ENCODE peak calls at places on chromosomes 5 and 9, in eight cellular contexts. M is activated T-helper 1 cell treated with anti-CD3 and anti-CD28 coated beads, Interleukin-2, amount 50 U/mL, for 16 hours; X is NAMALWA; B is mucosa of descending colon; V is stimulated activated CD8-positive, alpha-beta memory T cell treated with anti-CD3 and anti-CD28 coated beads, Interleukin-15, amount 100 ng/mL, for 4 hours; J is stimulated activated CD4-positive, alpha-beta T cell treated with anti-CD3 and anti-CD28 coated beads, TNF-alpha, amount 100 ng/mL, for 1 hour; Q is RPMI7951; K is ACHN. R is an unnamed sample.

GRCh38 chr5:40217509-40217908 is 462.2 kb upstream of the PTGER4 start:
- DNase-seq in Q (no peak), M (no peak), V (no peak), K (no peak), J (no peak), B (no peak), X (no peak), R (no peak)

GRCh38 chr9:84000186-84000585 is 19.6 kb downstream of the RMI1 start:
- DNase-seq in K (no peak), J (no peak), V (no peak), M (no peak), B (no peak), X (no peak), Q (no peak), R (no peak)

GRCh38 chr9:112445196-112445595 is 41.4 kb upstream of the KIAA1958 start:
- DNase-seq in M (no peak), K (no peak), Q (no peak), V (no peak), X (no peak), J (no peak), B (no peak), R (no peak)

GRCh38 chr5:116669261-116670049 is 94.8 kb upstream of the SEMA6A start:
- DNase-seq in K (no peak), X (no peak), Q (no peak), B (no peak), V (no peak), M (no peak), J (no peak), R (no peak)

GRCh38 chr9:138040446-138041430 is 163.2 kb downstream of the CACNA1B start:
- DNase-seq in X (no peak), Q (no peak), B (no peak), K (no peak), M (no peak), V (no peak), J (no peak), R (no peak)

GRCh38 chr9:94916956-94917355 is 190.5 kb downstream of the AOPEP start:
- DNase-seq in Q (no peak), B (no peak), K (no peak), V (no peak), M (no peak), X (no peak), J (no peak), R (no peak)

GRCh38 chr5:33690736-33691135 is 201.1 kb downstream of the ADAMTS12 start:
- DNase-seq in X (no peak), M (no peak), J (no peak), B (no peak), Q (peak), V (no peak), K (no peak), R (peak)

GRCh38 chr5:157602505-157602904 is 26.9 kb upstream of the ADAM19 start:
- DNase-seq in K (no peak), J (peak), M (no peak), B (no peak), Q (peak), X (peak), V (no peak), R (peak)

GRCh38 chr9:92969516-92970466 is 22.5 kb downstream of the FGD3 start:
- DNase-seq in V (no peak), K (no peak), J (no peak), B (no peak), Q (no peak), M (no peak), X (no peak), R (no peak)

GRCh38 chr9:1267581-1267980 is 217.4 kb downstream of the DMRT2 start:
- DNase-seq in V (no peak), K (no peak), X (no peak), B (no peak), M (no peak), J (no peak), Q (no peak), R (no peak)

GRCh38 chr5:37703841-37704241 is 136.0 kb downstream of the GDNF start:
- DNase-seq in M (no peak), J (no peak), V (no peak), B (no peak), K (no peak), Q (no peak), X (no peak), R (no peak)

GRCh38 chr5:72290356-72291133 is 29.5 kb downstream of the MRPS27 start:
- DNase-seq in X (peak), M (no peak), J (no peak), Q (no peak), K (no peak), V (no peak), B (no peak), R (no peak)

GRCh38 chr5:35246928-35247644 is 16.8 kb upstream of the PRLR start:
- DNase-seq in Q (peak), M (no peak), X (no peak), J (no peak), K (no peak), B (peak), V (no peak), R (peak)

GRCh38 chr9:114697951-114698351 is 16.0 kb upstream of the TEX48 start:
- DNase-seq in M (no peak), K (no peak), Q (no peak), B (no peak), J (no peak), V (no peak), X (no peak), R (no peak)

GRCh38 chr9:117644607-117645244 is 59.5 kb upstream of the TLR4 start:
- DNase-seq in B (peak), J (no peak), Q (peak), X (peak), V (peak), M (peak), K (peak), R (peak)

GRCh38 chr5:66113160-66113559 is 30.9 kb upstream of the SREK1 start:
- DNase-seq in X (no peak), Q (peak), B (no peak), V (no peak), M (no peak), K (peak), J (no peak), R (peak)

GRCh38 chr5:143086851-143087637 is 316.4 kb downstream of the NR3C1 start:
- DNase-seq in V (no peak), K (no peak), J (no peak), B (no peak), Q (peak), M (no peak), X (no peak), R (peak)

GRCh38 chr5:72133212-72133990 is 26.1 kb downstream of the MAP1B start:
- DNase-seq in X (no peak), Q (peak), B (no peak), M (no peak), K (peak), J (no peak), V (no peak), R (peak)

GRCh38 chr5:178111925-178112324 is 1.4 kb upstream of the N4BP3 start:
- DNase-seq in J (no peak), B (no peak), X (peak), K (no peak), V (no peak), Q (no peak), M (no peak), R (no peak)

GRCh38 chr5:159324986-159325385 is 5.3 kb downstream of the IL12B start:
- DNase-seq in B (no peak), V (no peak), M (no peak), X (no peak), K (peak), Q (peak), J (no peak), R (peak)

GRCh38 chr9:618478-618877 is 223.0 kb upstream of the DMRT1 start:
- DNase-seq in V (no peak), B (no peak), J (no peak), M (no peak), Q (no peak), X (no peak), K (no peak), R (no peak)

GRCh38 chr9:38375572-38375963 is 16.9 kb upstream of the ALDH1B1 start:
- DNase-seq in K (no peak), B (no peak), V (no peak), X (no peak), J (no peak), M (no peak), Q (no peak), R (no peak)

R was measured in M059J.